ENCODE peak calls at places on chromosomes 7 and 10, in ten cellular contexts. M is K562, O is IMR-90, U is ovary, X is HCT116, Z is GM12878, Y is spleen, K is sigmoid colon, W is esophagus squamous epithelium, L is transverse colon. H is an unnamed sample.

GRCh38 chr7:155792999-155793560 is 19.2 kb downstream of the SHH start:
- DNase-seq in U (no peak), K (no peak), Y (peak; percentile 19), X (no peak), O (no peak), W (no peak), Z (no peak), L (no peak), M (no peak), H (no peak)

GRCh38 chr10:98272690-98273453 is 4.9 kb upstream of the LOXL4 start:
- DNase-seq in Z (no peak), O (no peak), Y (no peak), U (no peak), L (no peak), X (no peak), M (no peak), K (peak; percentile 51), W (no peak), H (no peak)

GRCh38 chr7:27254625-27255024 is 12.0 kb downstream of the EVX1 start:
- DNase-seq in U (no peak), K (no peak), Z (no peak), Y (no peak), X (no peak), W (no peak), O (no peak), L (no peak), M (no peak), H (no peak)

GRCh38 chr7:66267249-66267648 is 62.1 kb downstream of the TPST1 start:
- DNase-seq in Z (no peak), X (no peak), Y (no peak), L (no peak), O (peak; percentile 91), U (peak; percentile 66), M (no peak), W (no peak), K (peak; percentile 74), H (no peak)

GRCh38 chr7:103795787-103796186 is 193.7 kb downstream of the RELN start:
- DNase-seq in Z (no peak), U (no peak), M (no peak), L (no peak), X (no peak), W (no peak), Y (no peak), O (no peak), K (no peak), H (no peak)

GRCh38 chr10:14450041-14450491 is 119.3 kb upstream of the FRMD4A start:
- DNase-seq in M (no peak), Z (no peak), W (no peak), O (peak; percentile 65), L (no peak), Y (no peak), X (no peak), K (no peak), U (no peak), H (no peak)

GRCh38 chr10:101690461-101690860 is 4.5 kb downstream of the FBXW4 start:
- DNase-seq in M (peak; percentile 23), X (no peak), U (no peak), Z (no peak), L (no peak), Y (no peak), K (no peak), W (no peak), O (no peak), H (no peak)

GRCh38 chr7:128121731-128122576 is 90.7 kb upstream of the LRRC4 start:
- DNase-seq in X (no peak), K (no peak), Z (no peak), O (no peak), L (no peak), Y (peak; percentile 83), W (no peak), U (peak; percentile 14), M (no peak), H (no peak)

GRCh38 chr7:115933463-115933862 is 97.1 kb downstream of the TFEC start:
- DNase-seq in K (no peak), X (no peak), U (no peak), Z (no peak), M (no peak), Y (no peak), L (no peak), O (no peak), W (no peak), H (no peak)

GRCh38 chr10:43055991-43056567 is 20.8 kb upstream of the RET start:
- DNase-seq in Y (peak; percentile 41), W (no peak), Z (no peak), L (peak; percentile 1), U (no peak), K (peak; percentile 33), O (no peak), M (no peak), X (no peak), H (no peak)

GRCh38 chr7:88218836-88219605 is 817 bp downstream of the SRI start:
- DNase-seq in Z (peak; percentile 27), O (peak; percentile 66), M (peak; percentile 55), W (no peak), L (peak; percentile 80), U (peak; percentile 38), K (peak; percentile 76), Y (peak; percentile 87), X (no peak), H (no peak)

GRCh38 chr7:56063882-56064625 is at the start of gene SUMF2:
- DNase-seq in L (peak; percentile 93), W (peak; percentile 40), X (peak; percentile 78), M (peak; percentile 95), Y (peak; percentile 96), O (peak; percentile 83), Z (peak; percentile 78), K (peak; percentile 94), U (peak; percentile 91), H (peak; percentile 91)
- TF ChIP-seq POLR2A in L (peak; percentile 91), W (no peak), X (peak; percentile 82), M (peak; percentile 95), Y (no peak), O (peak; percentile 64), Z (peak; percentile 99), K (peak; percentile 92), U (peak; percentile 93), H (peak; percentile 92)

DNA sequence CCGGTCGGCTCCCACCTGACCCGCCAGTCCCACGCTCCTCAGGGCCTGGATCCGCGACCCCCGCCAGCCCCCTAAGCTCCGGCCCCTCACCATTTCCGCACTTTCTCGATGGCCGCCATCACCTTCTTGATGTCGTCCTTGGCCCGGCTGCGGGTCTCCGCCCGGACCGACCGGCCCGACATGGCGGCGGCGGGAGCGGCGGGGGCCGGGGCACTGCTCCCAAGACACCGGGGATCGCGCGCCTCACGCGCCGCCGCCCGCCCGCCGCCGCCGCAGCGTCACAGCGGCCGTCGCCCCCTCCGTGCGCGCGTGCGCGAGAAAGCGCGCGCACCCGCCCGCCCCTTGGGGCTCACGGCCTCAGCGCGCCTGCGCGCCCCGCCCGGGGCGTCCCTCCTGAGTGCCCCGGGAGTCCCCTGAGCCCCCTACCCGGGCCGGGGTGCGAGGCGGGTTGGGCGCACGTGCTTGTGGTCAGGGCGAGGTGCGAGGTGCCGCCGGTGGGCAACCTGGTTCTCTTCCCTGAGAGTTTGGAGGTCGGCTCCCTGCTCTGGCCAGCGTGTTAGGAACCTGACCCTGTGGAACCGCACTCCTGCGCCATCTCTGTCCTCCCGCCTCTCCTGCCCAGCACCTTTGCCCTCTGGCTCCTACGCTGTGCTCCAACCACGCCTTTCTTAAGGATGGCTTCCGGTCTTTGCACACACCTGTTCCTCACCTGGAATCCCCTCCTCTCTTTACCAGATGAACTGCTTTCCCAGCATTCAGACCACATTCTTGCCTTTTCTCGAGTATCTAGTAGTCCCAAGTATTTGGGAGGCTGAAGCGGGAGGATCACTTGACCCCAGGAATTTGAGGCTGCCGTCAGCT is at the start of gene BCL7B:
- DNase-seq in U (peak; percentile 66), M (peak; percentile 90), Y (peak; percentile 94), W (no peak), Z (no peak), O (peak; percentile 47), L (peak; percentile 80), X (peak; percentile 32), K (peak; percentile 85), H (peak; percentile 94)
- TF ChIP-seq POLR2A in U (peak; percentile 72), M (peak; percentile 89), Y (peak; percentile 5), W (no peak), Z (peak; percentile 85), O (peak; percentile 80), L (peak; percentile 83), X (peak; percentile 50), K (no peak), H (peak; percentile 42)

GRCh38 chr7:33062023-33062781 is at the start of gene NT5C3A:
- DNase-seq in O (no peak), M (peak; percentile 68), W (no peak), L (peak; percentile 52), U (no peak), X (no peak), Z (no peak), Y (peak; percentile 94), K (peak; percentile 72), H (peak; percentile 25)

GRCh38 chr7:33061282-33061928 is 1.2 kb downstream of the NT5C3A start:
- DNase-seq in Y (no peak), K (no peak), O (no peak), M (no peak), X (no peak), L (no peak), W (no peak), U (no peak), Z (no peak), H (no peak)

GRCh38 chr7:33065981-33066380 is 3.4 kb upstream of the NT5C3A start:
- DNase-seq in L (no peak), Z (no peak), Y (no peak), M (no peak), X (no peak), K (no peak), W (no peak), U (no peak), O (no peak), H (no peak)

GRCh38 chr7:33059635-33060034 is 2.9 kb downstream of the NT5C3A start:
- DNase-seq in Z (no peak), O (no peak), Y (no peak), W (no peak), U (no peak), K (no peak), L (no peak), X (no peak), M (no peak), H (no peak)

GRCh38 chr7:33062782-33063443 is 337 bp upstream of the NT5C3A start:
- DNase-seq in U (peak; percentile 92), Z (peak; percentile 81), K (peak; percentile 96), W (peak; percentile 77), Y (peak; percentile 98), L (peak; percentile 95), X (peak; percentile 93), M (peak; percentile 97), O (peak; percentile 93), H (peak; percentile 86)
- TF ChIP-seq POLR2A in U (peak; percentile 40), Z (peak; percentile 75), K (peak; percentile 53), W (no peak), Y (no peak), L (peak; percentile 47), X (peak; percentile 76), M (peak; percentile 82), O (peak; percentile 60), H (peak; percentile 60)

DNA sequence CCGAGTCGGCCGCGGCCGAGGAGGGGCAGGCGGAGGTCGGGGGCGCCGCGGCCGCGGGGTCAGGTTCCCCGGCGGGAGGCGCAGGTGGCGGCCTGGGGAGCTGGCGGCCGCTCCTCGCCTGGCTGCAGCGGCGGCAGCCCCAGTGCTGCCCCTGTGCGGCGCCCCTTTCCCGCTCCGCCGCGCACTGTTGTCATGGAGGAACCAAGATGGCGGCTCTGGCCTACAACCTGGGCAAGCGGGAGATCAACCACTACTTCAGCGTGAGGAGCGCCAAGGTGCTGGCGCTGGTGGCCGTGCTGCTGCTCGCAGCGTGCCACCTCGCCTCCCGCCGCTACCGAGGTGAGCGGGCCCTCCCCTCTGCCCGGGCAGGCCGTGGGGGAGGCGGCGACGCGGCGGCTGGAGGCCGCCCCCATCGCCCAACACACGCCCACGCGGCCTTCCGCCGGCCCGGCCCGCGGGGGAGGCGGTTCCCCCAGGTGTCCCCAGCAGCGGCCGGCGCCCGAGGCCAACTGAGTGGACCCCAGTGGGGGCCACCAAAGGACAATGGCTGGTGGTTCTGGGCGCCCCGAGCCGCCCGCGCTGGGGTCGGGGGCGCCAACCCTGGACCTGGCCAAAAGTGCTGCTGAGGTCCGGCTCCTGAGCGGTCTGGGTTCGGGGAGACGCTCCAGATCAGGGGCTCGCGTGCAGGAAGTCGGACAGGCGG is 421 bp downstream of the CASD1 start:
- DNase-seq in Y (peak; percentile 94), Z (peak; percentile 27), M (peak; percentile 79), U (peak; percentile 68), W (no peak), L (peak; percentile 82), X (no peak), O (peak; percentile 53), K (peak; percentile 77), H (peak; percentile 71)
- TF ChIP-seq POLR2A in Y (peak; percentile 30), Z (peak; percentile 85), M (peak; percentile 82), U (no peak), W (no peak), L (peak; percentile 52), X (peak; percentile 37), O (peak; percentile 45), K (no peak), H (peak; percentile 68)